ENCODE peak calls at places on chromosomes 1 and 21, in five cellular contexts. One of them, this sample, is unnamed.

GRCh38 chr1:214281902-214282695 is 1.1 kb downstream of the SMYD2 start:
- DNase-seq in pancreas: no peak
- DNase-seq in esophagus squamous epithelium: no peak
- DNase-seq in Peyer's patch: no peak
- DNase-seq in upper lobe of right lung: no peak
- DNase-seq in this sample: peak; percentile 73

GRCh38 chr1:231213831-231214573 is 27.0 kb upstream of the GNPAT start:
- DNase-seq in pancreas: no peak
- DNase-seq in esophagus squamous epithelium: no peak
- DNase-seq in Peyer's patch: no peak
- DNase-seq in upper lobe of right lung: no peak
- DNase-seq in this sample: no peak

GRCh38 chr21:46172863-46173528 is 11.3 kb downstream of the SPATC1L start:
- DNase-seq in pancreas: no peak
- DNase-seq in esophagus squamous epithelium: no peak
- DNase-seq in Peyer's patch: peak; percentile 2
- DNase-seq in upper lobe of right lung: peak; percentile 42
- DNase-seq in this sample: no peak

GRCh38 chr1:59445040-59445439 is 148.1 kb downstream of the FGGY start:
- DNase-seq in pancreas: no peak
- DNase-seq in esophagus squamous epithelium: no peak
- DNase-seq in Peyer's patch: no peak
- DNase-seq in upper lobe of right lung: peak; percentile 77
- DNase-seq in this sample: no peak

GRCh38 chr1:101964708-101965107 is 32.0 kb downstream of the OLFM3 start:
- DNase-seq in pancreas: no peak
- DNase-seq in esophagus squamous epithelium: no peak
- DNase-seq in Peyer's patch: no peak
- DNase-seq in upper lobe of right lung: no peak
- DNase-seq in this sample: no peak

GRCh38 chr1:165842363-165843129 is 15.1 kb downstream of the UCK2 start:
- DNase-seq in pancreas: no peak
- DNase-seq in esophagus squamous epithelium: no peak
- DNase-seq in Peyer's patch: no peak
- DNase-seq in upper lobe of right lung: no peak
- DNase-seq in this sample: no peak

GRCh38 chr1:157721985-157722384 is 21.4 kb upstream of the FCRL3 start:
- DNase-seq in pancreas: no peak
- DNase-seq in esophagus squamous epithelium: no peak
- DNase-seq in Peyer's patch: no peak
- DNase-seq in upper lobe of right lung: no peak
- DNase-seq in this sample: no peak

GRCh38 chr1:230010618-230011332 is 56.3 kb upstream of the GALNT2 start:
- DNase-seq in pancreas: no peak
- DNase-seq in esophagus squamous epithelium: no peak
- DNase-seq in Peyer's patch: no peak
- DNase-seq in upper lobe of right lung: no peak
- DNase-seq in this sample: no peak

GRCh38 chr1:225567789-225568188 is 85.1 kb downstream of the ENAH start:
- DNase-seq in pancreas: no peak
- DNase-seq in esophagus squamous epithelium: no peak
- DNase-seq in Peyer's patch: no peak
- DNase-seq in upper lobe of right lung: no peak
- DNase-seq in this sample: no peak

GRCh38 chr1:220121791-220122530 is 28.0 kb downstream of the IARS2 start:
- DNase-seq in pancreas: no peak
- DNase-seq in esophagus squamous epithelium: no peak
- DNase-seq in Peyer's patch: no peak
- DNase-seq in upper lobe of right lung: no peak
- DNase-seq in this sample: no peak

GRCh38 chr1:75085931-75086330 is 48.3 kb upstream of the LHX8 start:
- DNase-seq in pancreas: no peak
- DNase-seq in esophagus squamous epithelium: no peak
- DNase-seq in Peyer's patch: no peak
- DNase-seq in upper lobe of right lung: no peak
- DNase-seq in this sample: no peak

GRCh38 chr21:45294509-45295291 is 7.0 kb upstream of the POFUT2 start:
- DNase-seq in pancreas: no peak
- DNase-seq in esophagus squamous epithelium: no peak
- DNase-seq in Peyer's patch: peak; percentile 32
- DNase-seq in upper lobe of right lung: peak; percentile 77
- DNase-seq in this sample: peak; percentile 92

GRCh38 chr1:172352435-172352834 is 68.0 kb upstream of the C1orf105 start:
- DNase-seq in pancreas: no peak
- DNase-seq in esophagus squamous epithelium: no peak
- DNase-seq in Peyer's patch: no peak
- DNase-seq in upper lobe of right lung: no peak
- DNase-seq in this sample: no peak

GRCh38 chr1:16915627-16915973 is 6.1 kb upstream of the CROCC start:
- DNase-seq in pancreas: peak; percentile 45
- DNase-seq in esophagus squamous epithelium: no peak
- DNase-seq in Peyer's patch: no peak
- DNase-seq in upper lobe of right lung: peak; percentile 44
- DNase-seq in this sample: no peak

GRCh38 chr1:156865865-156866678 is 5.4 kb downstream of the NTRK1 start:
- DNase-seq in pancreas: peak; percentile 36
- DNase-seq in esophagus squamous epithelium: no peak
- DNase-seq in Peyer's patch: no peak
- DNase-seq in upper lobe of right lung: no peak
- DNase-seq in this sample: no peak

GRCh38 chr1:234836045-234836681 is 226.2 kb upstream of the IRF2BP2 start:
- DNase-seq in pancreas: no peak
- DNase-seq in esophagus squamous epithelium: no peak
- DNase-seq in Peyer's patch: no peak
- DNase-seq in upper lobe of right lung: no peak
- DNase-seq in this sample: no peak

GRCh38 chr1:226654046-226654445 is 85.0 kb downstream of the ITPKB start:
- DNase-seq in pancreas: peak; percentile 20
- DNase-seq in esophagus squamous epithelium: no peak
- DNase-seq in Peyer's patch: no peak
- DNase-seq in upper lobe of right lung: no peak
- DNase-seq in this sample: no peak

GRCh38 chr1:219329606-219330005 is 155.9 kb downstream of the LYPLAL1 start:
- DNase-seq in pancreas: no peak
- DNase-seq in esophagus squamous epithelium: no peak
- DNase-seq in Peyer's patch: no peak
- DNase-seq in upper lobe of right lung: no peak
- DNase-seq in this sample: no peak

GRCh38 chr21:14120091-14120734 is 90.5 kb downstream of the LIPI start:
- DNase-seq in pancreas: no peak
- DNase-seq in esophagus squamous epithelium: no peak
- DNase-seq in Peyer's patch: no peak
- DNase-seq in upper lobe of right lung: no peak
- DNase-seq in this sample: peak; percentile 51

GRCh38 chr21:39048574-39048973 is 134.7 kb downstream of the PSMG1 start:
- DNase-seq in pancreas: no peak
- DNase-seq in esophagus squamous epithelium: no peak
- DNase-seq in Peyer's patch: no peak
- DNase-seq in upper lobe of right lung: no peak
- DNase-seq in this sample: no peak

GRCh38 chr1:13590486-13590885 is 6.9 kb downstream of the PDPN start:
- DNase-seq in pancreas: no peak
- DNase-seq in esophagus squamous epithelium: no peak
- DNase-seq in Peyer's patch: no peak
- DNase-seq in upper lobe of right lung: no peak
- DNase-seq in this sample: no peak

GRCh38 chr1:66330711-66331110 is 203.2 kb upstream of the SGIP1 start:
- DNase-seq in pancreas: no peak
- DNase-seq in esophagus squamous epithelium: no peak
- DNase-seq in Peyer's patch: no peak
- DNase-seq in upper lobe of right lung: no peak
- DNase-seq in this sample: no peak

GRCh38 chr1:13801711-13802486 is 101.9 kb downstream of the PRDM2 start:
- DNase-seq in pancreas: no peak
- DNase-seq in esophagus squamous epithelium: no peak
- DNase-seq in Peyer's patch: no peak
- DNase-seq in upper lobe of right lung: no peak
- DNase-seq in this sample: no peak

GRCh38 chr1:231934797-231935196 is 308.2 kb downstream of the DISC1 start:
- DNase-seq in pancreas: no peak
- DNase-seq in esophagus squamous epithelium: no peak
- DNase-seq in Peyer's patch: no peak
- DNase-seq in upper lobe of right lung: no peak
- DNase-seq in this sample: no peak

GRCh38 chr1:150970818-150971582 is 3.6 kb downstream of the CERS2 start:
- DNase-seq in pancreas: peak; percentile 86
- DNase-seq in esophagus squamous epithelium: no peak
- DNase-seq in Peyer's patch: peak; percentile 37
- DNase-seq in upper lobe of right lung: peak; percentile 91
- DNase-seq in this sample: peak; percentile 96

GRCh38 chr21:37534431-37534830 is 167.9 kb downstream of the DYRK1A start:
- DNase-seq in pancreas: no peak
- DNase-seq in esophagus squamous epithelium: no peak
- DNase-seq in Peyer's patch: no peak
- DNase-seq in upper lobe of right lung: no peak
- DNase-seq in this sample: peak; percentile 27

GRCh38 chr1:56034222-56034621 is 545.1 kb downstream of the PLPP3 start:
- DNase-seq in pancreas: no peak
- DNase-seq in esophagus squamous epithelium: no peak
- DNase-seq in Peyer's patch: no peak
- DNase-seq in upper lobe of right lung: no peak
- DNase-seq in this sample: no peak

GRCh38 chr1:162213281-162213909 is 143.9 kb downstream of the NOS1AP start:
- DNase-seq in pancreas: peak; percentile 86
- DNase-seq in esophagus squamous epithelium: no peak
- DNase-seq in Peyer's patch: no peak
- DNase-seq in upper lobe of right lung: peak; percentile 73
- DNase-seq in this sample: peak; percentile 85
- H3K27ac ChIP-seq in pancreas: peak overlapping the region; percentile 52
- H3K27ac ChIP-seq in esophagus squamous epithelium: peak overlapping the region; percentile 62
- H3K27ac ChIP-seq in Peyer's patch: peak overlapping the region; percentile 32
- H3K27ac ChIP-seq in upper lobe of right lung: no peak overlapping the region
- H3K27ac ChIP-seq in this sample: no peak overlapping the region

DNA sequence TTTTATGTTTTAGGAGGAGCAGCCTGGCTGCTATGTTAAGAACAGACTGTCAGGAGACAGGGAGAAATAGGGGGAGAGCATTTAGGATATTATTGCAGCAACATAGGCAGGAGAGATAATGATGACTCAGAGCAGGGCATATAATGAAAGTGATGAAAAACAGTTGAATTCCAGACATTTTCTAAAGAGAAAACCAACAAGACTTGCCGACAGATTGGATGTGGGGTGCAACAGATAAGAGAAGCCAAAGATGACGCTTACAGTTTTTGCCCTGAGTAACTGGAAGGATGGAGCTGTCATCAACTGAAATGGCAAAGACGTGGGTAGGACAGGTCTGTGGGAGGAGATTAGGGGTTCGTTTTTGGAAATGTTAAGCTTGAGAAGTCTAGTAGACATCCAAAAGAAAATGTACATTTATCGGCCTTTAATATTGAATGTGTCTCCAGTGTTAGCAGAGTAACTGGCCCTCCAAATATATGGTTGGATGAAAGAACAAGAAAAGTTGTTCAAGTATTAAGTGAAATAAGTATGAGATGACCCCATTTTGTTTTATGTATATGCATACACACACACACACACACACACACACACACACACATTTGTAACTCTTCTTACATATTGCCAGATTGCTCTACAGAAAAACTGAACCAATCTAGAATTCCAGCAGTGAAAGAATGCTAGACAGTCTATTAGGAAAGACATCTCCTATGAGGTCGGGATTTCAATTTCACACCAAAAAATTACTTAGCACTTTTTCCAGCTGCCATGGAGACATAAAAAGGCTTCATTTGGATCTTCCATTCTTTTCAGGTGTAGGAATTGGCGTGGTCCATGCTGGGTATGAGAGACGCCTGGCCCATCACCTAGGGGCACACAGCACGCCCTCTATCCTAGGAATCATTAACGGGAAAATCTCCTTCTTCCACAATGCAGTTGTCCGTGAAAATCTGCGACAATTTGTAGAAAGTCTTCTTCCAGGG is 17.2 kb downstream of the DNAJC16 start:
- DNase-seq in pancreas: no peak
- DNase-seq in esophagus squamous epithelium: no peak
- DNase-seq in Peyer's patch: no peak
- DNase-seq in upper lobe of right lung: no peak
- DNase-seq in this sample: no peak
- H3K36me3 ChIP-seq in pancreas: peaks cover 26% of the 10 kb centered on the region
- H3K36me3 ChIP-seq in esophagus squamous epithelium: peaks cover 25% of the 10 kb centered on the region
- H3K36me3 ChIP-seq in Peyer's patch: no peaks in the 10 kb centered on the region
- H3K36me3 ChIP-seq in upper lobe of right lung: peaks cover 95% of the 10 kb centered on the region
- H3K36me3 ChIP-seq in this sample: peaks cover 74% of the 10 kb centered on the region

GRCh38 chr1:92934395-92935378 is 26.6 kb downstream of the DIPK1A start:
- DNase-seq in pancreas: no peak
- DNase-seq in esophagus squamous epithelium: no peak
- DNase-seq in Peyer's patch: no peak
- DNase-seq in upper lobe of right lung: no peak
- DNase-seq in this sample: peak; percentile 79

GRCh38 chr1:92931691-92932090 is 29.6 kb downstream of the DIPK1A start:
- DNase-seq in pancreas: no peak
- DNase-seq in esophagus squamous epithelium: no peak
- DNase-seq in Peyer's patch: no peak
- DNase-seq in upper lobe of right lung: no peak
- DNase-seq in this sample: no peak

GRCh38 chr1:92929461-92929860 is 31.8 kb downstream of the DIPK1A start:
- DNase-seq in pancreas: no peak
- DNase-seq in esophagus squamous epithelium: no peak
- DNase-seq in Peyer's patch: no peak
- DNase-seq in upper lobe of right lung: no peak
- DNase-seq in this sample: no peak

GRCh38 chr1:92936865-92937264 is 24.4 kb downstream of the DIPK1A start:
- DNase-seq in pancreas: no peak
- DNase-seq in esophagus squamous epithelium: no peak
- DNase-seq in Peyer's patch: no peak
- DNase-seq in upper lobe of right lung: no peak
- DNase-seq in this sample: no peak

GRCh38 chr1:92933459-92933858 is 27.8 kb downstream of the DIPK1A start:
- DNase-seq in pancreas: no peak
- DNase-seq in esophagus squamous epithelium: no peak
- DNase-seq in Peyer's patch: no peak
- DNase-seq in upper lobe of right lung: no peak
- DNase-seq in this sample: no peak
- H3K4me1 ChIP-seq in pancreas: peaks cover 20% of the 10 kb centered on the region
- H3K4me1 ChIP-seq in esophagus squamous epithelium: peaks cover 35% of the 10 kb centered on the region
- H3K4me1 ChIP-seq in Peyer's patch: no peaks in the 10 kb centered on the region
- H3K4me1 ChIP-seq in upper lobe of right lung: peaks cover 22% of the 10 kb centered on the region
- H3K4me1 ChIP-seq in this sample: no peaks in the 10 kb centered on the region

GRCh38 chr1:205767248-205767647 is 8.0 kb downstream of the RAB29 start:
- DNase-seq in pancreas: no peak
- DNase-seq in esophagus squamous epithelium: no peak
- DNase-seq in Peyer's patch: no peak
- DNase-seq in upper lobe of right lung: no peak
- DNase-seq in this sample: no peak

GRCh38 chr1:205770618-205771017 is 4.7 kb downstream of the RAB29 start:
- DNase-seq in pancreas: no peak
- DNase-seq in esophagus squamous epithelium: no peak
- DNase-seq in Peyer's patch: no peak
- DNase-seq in upper lobe of right lung: no peak
- DNase-seq in this sample: no peak

GRCh38 chr1:205766570-205766969 is 8.7 kb downstream of the RAB29 start:
- DNase-seq in pancreas: no peak
- DNase-seq in esophagus squamous epithelium: no peak
- DNase-seq in Peyer's patch: no peak
- DNase-seq in upper lobe of right lung: no peak
- DNase-seq in this sample: no peak

GRCh38 chr1:205772607-205773032 is 2.7 kb downstream of the RAB29 start:
- DNase-seq in pancreas: no peak
- DNase-seq in esophagus squamous epithelium: no peak
- DNase-seq in Peyer's patch: no peak
- DNase-seq in upper lobe of right lung: no peak
- DNase-seq in this sample: no peak

GRCh38 chr1:205769641-205770365 is 5.5 kb downstream of the RAB29 start:
- DNase-seq in pancreas: no peak
- DNase-seq in esophagus squamous epithelium: no peak
- DNase-seq in Peyer's patch: no peak
- DNase-seq in upper lobe of right lung: no peak
- DNase-seq in this sample: no peak
- H3K27ac ChIP-seq in pancreas: no peak overlapping the region
- H3K27ac ChIP-seq in esophagus squamous epithelium: no peak overlapping the region
- H3K27ac ChIP-seq in Peyer's patch: no peak overlapping the region
- H3K27ac ChIP-seq in upper lobe of right lung: no peak overlapping the region
- H3K27ac ChIP-seq in this sample: no peak overlapping the region

This sample was measured in adrenal gland.